ENCODE peak calls at places on chromosomes 12 and 14, in five cellular contexts. One of them, this sample, is unnamed.

GRCh38 chr12:62813031-62813829 is 121.7 kb downstream of the PPM1H start:
- DNase-seq in heart right ventricle: peak; percentile 59
- DNase-seq in uterus: peak; percentile 55
- DNase-seq in CD8-positive, alpha-beta memory T cell: no peak
- DNase-seq in fibroblast of lung: peak; percentile 66
- DNase-seq in this sample: peak; percentile 9

GRCh38 chr12:38711055-38711454 is 194.3 kb downstream of the CPNE8 start:
- DNase-seq in fibroblast of lung: no peak
- DNase-seq in uterus: no peak
- DNase-seq in heart right ventricle: no peak
- DNase-seq in CD8-positive, alpha-beta memory T cell: no peak
- DNase-seq in this sample: no peak

GRCh38 chr12:130203151-130203550 is 40.9 kb downstream of the FZD10 start:
- DNase-seq in uterus: no peak
- DNase-seq in CD8-positive, alpha-beta memory T cell: no peak
- DNase-seq in heart right ventricle: no peak
- DNase-seq in fibroblast of lung: no peak
- DNase-seq in this sample: no peak

GRCh38 chr14:28603606-28604005 is 163.0 kb upstream of the FOXG1 start:
- DNase-seq in fibroblast of lung: peak; percentile 22
- DNase-seq in uterus: no peak
- DNase-seq in CD8-positive, alpha-beta memory T cell: no peak
- DNase-seq in heart right ventricle: no peak
- DNase-seq in this sample: no peak

GRCh38 chr14:100192250-100192671 is 32.8 kb upstream of the DEGS2 start:
- DNase-seq in fibroblast of lung: no peak
- DNase-seq in CD8-positive, alpha-beta memory T cell: no peak
- DNase-seq in uterus: peak; percentile 45
- DNase-seq in heart right ventricle: peak; percentile 17
- DNase-seq in this sample: no peak

GRCh38 chr14:65412881-65413738 is 580 bp downstream of the FUT8 start:
- DNase-seq in CD8-positive, alpha-beta memory T cell: peak; percentile 53
- DNase-seq in fibroblast of lung: peak; percentile 76
- DNase-seq in uterus: peak; percentile 20
- DNase-seq in heart right ventricle: peak; percentile 62
- DNase-seq in this sample: peak; percentile 3

GRCh38 chr14:24181251-24182077 is 7.2 kb downstream of the IPO4 start:
- DNase-seq in CD8-positive, alpha-beta memory T cell: no peak
- DNase-seq in fibroblast of lung: no peak
- DNase-seq in heart right ventricle: no peak
- DNase-seq in uterus: no peak
- DNase-seq in this sample: no peak

GRCh38 chr14:81400202-81400678 is at the start of gene STON2:
- DNase-seq in uterus: no peak
- DNase-seq in fibroblast of lung: peak; percentile 70
- DNase-seq in heart right ventricle: peak; percentile 19
- DNase-seq in CD8-positive, alpha-beta memory T cell: no peak
- DNase-seq in this sample: no peak

GRCh38 chr14:71296184-71296583 is 388.9 kb downstream of the PCNX1 start:
- DNase-seq in uterus: no peak
- DNase-seq in fibroblast of lung: no peak
- DNase-seq in heart right ventricle: no peak
- DNase-seq in CD8-positive, alpha-beta memory T cell: no peak
- DNase-seq in this sample: no peak

DNA sequence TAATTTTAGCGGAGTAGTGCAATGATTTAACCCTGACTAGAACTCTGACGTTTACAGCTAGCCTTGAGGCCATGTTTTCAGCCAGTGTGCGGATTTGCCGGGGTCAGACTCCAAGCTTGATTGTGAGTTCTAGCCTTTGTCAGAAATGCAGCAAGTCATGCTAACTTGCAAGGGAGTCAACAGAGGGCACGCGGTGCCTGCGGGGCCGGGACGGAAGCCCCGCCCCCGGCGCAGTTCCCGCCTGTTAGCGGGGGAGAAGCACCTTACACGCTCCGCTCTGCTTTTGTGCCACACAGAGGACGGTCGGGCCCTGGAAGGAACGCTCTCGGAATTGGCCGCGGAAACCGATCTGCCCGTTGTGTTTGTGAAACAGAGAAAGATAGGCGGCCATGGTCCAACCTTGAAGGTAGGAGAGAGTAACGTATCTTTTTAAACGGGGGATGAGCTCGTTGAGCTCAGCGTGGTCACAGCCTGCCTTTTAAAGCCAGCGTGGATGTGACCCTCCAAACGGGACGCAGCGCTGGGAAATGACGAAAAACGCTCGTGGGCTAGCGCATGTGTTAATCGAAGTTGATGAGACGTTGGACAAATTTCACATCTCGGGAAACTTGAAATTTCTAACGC is 14.8 kb upstream of the EID3 start:
- DNase-seq in fibroblast of lung: peak; percentile 82
- DNase-seq in CD8-positive, alpha-beta memory T cell: peak; percentile 88
- DNase-seq in uterus: peak; percentile 81
- DNase-seq in heart right ventricle: peak; percentile 82
- DNase-seq in this sample: peak; percentile 33
- H3K4me3 ChIP-seq in fibroblast of lung: peak overlapping the region; percentile 91
- H3K4me3 ChIP-seq in CD8-positive, alpha-beta memory T cell: peak overlapping the region; percentile 89
- H3K4me3 ChIP-seq in uterus: peak overlapping the region; percentile 63
- H3K4me3 ChIP-seq in heart right ventricle: peak overlapping the region; percentile 79
- H3K4me3 ChIP-seq in this sample: peak overlapping the region; percentile 98

GRCh38 chr14:50001146-50001998 is 108.5 kb downstream of the ARF6 start:
- DNase-seq in fibroblast of lung: peak; percentile 98
- DNase-seq in uterus: peak; percentile 35
- DNase-seq in heart right ventricle: no peak
- DNase-seq in CD8-positive, alpha-beta memory T cell: peak; percentile 88
- DNase-seq in this sample: no peak

GRCh38 chr14:50000215-50001145 is 107.6 kb downstream of the ARF6 start:
- DNase-seq in heart right ventricle: peak; percentile 53
- DNase-seq in CD8-positive, alpha-beta memory T cell: peak; percentile 84
- DNase-seq in uterus: peak; percentile 68
- DNase-seq in fibroblast of lung: peak; percentile 94
- DNase-seq in this sample: no peak

GRCh38 chr14:49997991-49998390 is 105.1 kb downstream of the ARF6 start:
- DNase-seq in CD8-positive, alpha-beta memory T cell: no peak
- DNase-seq in heart right ventricle: no peak
- DNase-seq in uterus: no peak
- DNase-seq in fibroblast of lung: no peak
- DNase-seq in this sample: no peak

GRCh38 chr14:49999216-49999761 is 106.4 kb downstream of the ARF6 start:
- DNase-seq in heart right ventricle: peak; percentile 82
- DNase-seq in CD8-positive, alpha-beta memory T cell: peak; percentile 90
- DNase-seq in uterus: peak; percentile 59
- DNase-seq in fibroblast of lung: peak; percentile 92
- DNase-seq in this sample: peak; percentile 87

GRCh38 chr14:49999826-50000214 is 106.9 kb downstream of the ARF6 start:
- DNase-seq in CD8-positive, alpha-beta memory T cell: no peak
- DNase-seq in uterus: no peak
- DNase-seq in heart right ventricle: no peak
- DNase-seq in fibroblast of lung: no peak
- DNase-seq in this sample: no peak
- H3K4me1 ChIP-seq in CD8-positive, alpha-beta memory T cell: peaks cover 61% of the 10 kb centered on the region
- H3K4me1 ChIP-seq in uterus: peaks cover 13% of the 10 kb centered on the region
- H3K4me1 ChIP-seq in heart right ventricle: peaks cover 54% of the 10 kb centered on the region
- H3K4me1 ChIP-seq in fibroblast of lung: peaks cover 34% of the 10 kb centered on the region
- H3K4me1 ChIP-seq in this sample: peaks cover 38% of the 10 kb centered on the region

GRCh38 chr14:55074662-55075061 is 23.2 kb downstream of the MAPK1IP1L start:
- DNase-seq in fibroblast of lung: peak; percentile 63
- DNase-seq in uterus: no peak
- DNase-seq in heart right ventricle: no peak
- DNase-seq in CD8-positive, alpha-beta memory T cell: no peak
- DNase-seq in this sample: no peak
- H3K4me3 ChIP-seq in fibroblast of lung: no peak overlapping the region
- H3K4me3 ChIP-seq in uterus: no peak overlapping the region
- H3K4me3 ChIP-seq in heart right ventricle: no peak overlapping the region
- H3K4me3 ChIP-seq in CD8-positive, alpha-beta memory T cell: no peak overlapping the region
- H3K4me3 ChIP-seq in this sample: no peak overlapping the region

DNA sequence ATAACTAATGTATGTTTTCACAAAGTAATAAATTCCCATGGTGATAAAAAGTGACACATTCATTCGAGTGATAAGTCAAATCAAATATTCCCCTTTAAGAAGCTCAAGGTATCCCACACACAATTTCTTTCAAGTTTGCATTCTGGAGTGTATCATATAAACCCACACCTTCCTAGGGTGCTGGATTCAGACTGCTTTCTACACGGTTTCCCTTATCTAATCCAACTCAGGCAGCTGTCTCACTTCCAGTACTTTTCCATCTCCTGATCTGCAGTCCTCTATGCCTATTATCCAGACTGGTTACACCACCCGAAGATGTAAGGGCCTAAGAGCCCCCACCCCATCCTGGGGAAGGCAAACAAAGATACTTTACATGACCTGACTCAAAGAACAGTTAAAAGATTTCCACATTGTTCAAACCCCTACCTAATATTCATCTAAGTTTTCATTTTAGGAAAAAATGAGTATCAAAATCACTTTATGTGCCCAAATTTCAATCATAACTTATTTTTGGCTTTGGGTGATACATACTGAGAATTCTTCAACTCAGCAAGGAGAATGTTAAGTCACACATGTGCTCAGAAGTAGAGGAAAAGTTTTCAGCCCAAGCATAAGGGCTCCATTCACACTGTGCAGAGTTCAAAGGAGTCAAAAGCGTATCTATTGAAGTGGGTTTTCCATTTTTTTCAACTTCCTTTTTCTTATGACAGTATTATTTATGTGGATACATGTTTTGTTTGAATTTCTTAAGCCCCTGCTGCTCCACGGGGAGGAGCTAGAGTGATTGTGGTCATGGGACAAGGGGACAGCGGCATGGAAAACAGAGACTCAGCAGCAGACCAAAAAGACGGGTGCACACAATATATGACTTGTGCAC is 41.8 kb downstream of the CORO1C start:
- DNase-seq in heart right ventricle: peak; percentile 73
- DNase-seq in uterus: no peak
- DNase-seq in CD8-positive, alpha-beta memory T cell: no peak
- DNase-seq in fibroblast of lung: peak; percentile 60
- DNase-seq in this sample: no peak
- H3K4me1 ChIP-seq in heart right ventricle: peaks cover 89% of the 10 kb centered on the region
- H3K4me1 ChIP-seq in uterus: peaks cover 46% of the 10 kb centered on the region
- H3K4me1 ChIP-seq in CD8-positive, alpha-beta memory T cell: peaks cover 42% of the 10 kb centered on the region
- H3K4me1 ChIP-seq in fibroblast of lung: peaks cover 52% of the 10 kb centered on the region
- H3K4me1 ChIP-seq in this sample: peaks cover 88% of the 10 kb centered on the region

GRCh38 chr12:120979220-120979861 is 998 bp downstream of the HNF1A start:
- DNase-seq in heart right ventricle: no peak
- DNase-seq in uterus: no peak
- DNase-seq in CD8-positive, alpha-beta memory T cell: no peak
- DNase-seq in fibroblast of lung: no peak
- DNase-seq in this sample: no peak

GRCh38 chr12:120978296-120979219 is at the start of gene HNF1A:
- DNase-seq in fibroblast of lung: no peak
- DNase-seq in uterus: no peak
- DNase-seq in CD8-positive, alpha-beta memory T cell: no peak
- DNase-seq in heart right ventricle: no peak
- DNase-seq in this sample: no peak

GRCh38 chr12:120980800-120981368 is 2.5 kb downstream of the HNF1A start:
- DNase-seq in CD8-positive, alpha-beta memory T cell: no peak
- DNase-seq in fibroblast of lung: no peak
- DNase-seq in heart right ventricle: no peak
- DNase-seq in uterus: no peak
- DNase-seq in this sample: no peak

GRCh38 chr12:120979862-120980696 is 1.7 kb downstream of the HNF1A start:
- DNase-seq in uterus: no peak
- DNase-seq in fibroblast of lung: no peak
- DNase-seq in CD8-positive, alpha-beta memory T cell: no peak
- DNase-seq in heart right ventricle: no peak
- DNase-seq in this sample: no peak

DNA sequence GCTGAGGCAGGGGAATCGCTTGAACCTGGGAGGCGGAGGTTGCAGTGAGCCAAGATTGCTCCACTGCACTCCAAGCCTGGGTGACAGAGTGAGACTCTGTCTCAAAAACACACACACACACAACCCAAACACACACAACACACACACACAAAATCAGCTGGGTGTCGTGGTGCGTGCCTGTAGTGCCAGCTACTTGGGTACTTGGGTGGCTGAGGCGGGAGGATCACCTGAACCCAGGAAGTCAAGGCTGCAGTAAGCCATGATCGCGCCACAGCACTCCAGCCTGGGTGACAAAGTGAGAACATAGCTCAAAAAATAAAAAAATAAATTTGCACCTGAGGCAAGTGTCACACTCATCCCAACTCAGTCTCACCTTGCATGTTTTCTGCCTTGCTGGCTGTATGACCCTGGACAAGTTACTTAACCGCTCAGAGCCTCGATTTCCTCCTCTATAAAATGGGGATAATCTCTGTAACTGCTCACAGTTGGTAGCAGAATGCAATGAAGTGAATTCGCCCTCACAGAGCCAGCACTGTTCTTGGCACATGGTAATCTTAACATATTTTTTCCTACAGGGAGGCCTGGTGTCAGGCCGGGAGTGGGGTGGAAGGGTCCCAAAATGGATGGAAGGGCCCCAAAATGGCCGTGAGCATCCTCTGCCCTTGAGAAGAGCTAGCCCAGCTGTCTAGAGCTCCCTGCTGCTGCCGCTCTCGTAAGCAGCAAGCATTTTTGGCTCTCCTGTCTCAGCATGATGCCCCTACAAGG is 630 bp upstream of the HNF1A start:
- DNase-seq in CD8-positive, alpha-beta memory T cell: no peak
- DNase-seq in fibroblast of lung: no peak
- DNase-seq in uterus: no peak
- DNase-seq in heart right ventricle: no peak
- DNase-seq in this sample: no peak
- H3K4me3 ChIP-seq in CD8-positive, alpha-beta memory T cell: no peak overlapping the region
- H3K4me3 ChIP-seq in fibroblast of lung: no peak overlapping the region
- H3K4me3 ChIP-seq in uterus: no peak overlapping the region
- H3K4me3 ChIP-seq in heart right ventricle: no peak overlapping the region
- H3K4me3 ChIP-seq in this sample: no peak overlapping the region

DNA sequence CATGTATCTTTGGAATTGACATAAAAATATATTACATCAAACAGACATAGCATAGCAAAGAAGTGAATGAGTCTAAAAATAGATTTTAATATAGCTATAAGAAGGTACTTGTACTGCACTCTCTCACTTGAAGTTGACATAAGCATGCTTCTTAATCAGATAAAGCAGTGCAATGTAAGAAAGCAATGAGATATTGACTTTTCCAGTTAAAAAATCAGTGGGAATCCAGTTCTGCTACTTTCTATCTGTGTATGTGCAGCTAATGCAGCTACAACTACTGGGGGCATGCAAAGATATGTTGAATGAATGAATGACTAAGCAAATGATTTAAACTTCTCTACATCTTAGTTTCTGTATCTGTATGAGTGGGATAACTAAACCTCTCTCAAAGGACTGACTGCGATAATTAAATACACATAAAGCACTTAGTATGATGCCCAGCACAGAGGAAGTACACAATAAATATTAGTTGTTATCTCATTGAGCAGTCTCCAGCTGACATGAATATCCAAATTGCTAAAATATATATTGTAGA is 10.3 kb downstream of the WASHC3 start:
- DNase-seq in heart right ventricle: no peak
- DNase-seq in fibroblast of lung: no peak
- DNase-seq in uterus: no peak
- DNase-seq in CD8-positive, alpha-beta memory T cell: no peak
- DNase-seq in this sample: no peak
- H3K4me1 ChIP-seq in heart right ventricle: no peaks in the 10 kb centered on the region
- H3K4me1 ChIP-seq in fibroblast of lung: no peaks in the 10 kb centered on the region
- H3K4me1 ChIP-seq in uterus: no peaks in the 10 kb centered on the region
- H3K4me1 ChIP-seq in CD8-positive, alpha-beta memory T cell: no peaks in the 10 kb centered on the region
- H3K4me1 ChIP-seq in this sample: no peaks in the 10 kb centered on the region